ENCODE peak calls at places on chromosomes 11 and 22, in ten cellular contexts. N is HFF-Myc; K is foreskin fibroblast; C is stomach; H is cardiac fibroblast; U is uterus; D is pancreas; Z is thoracic aorta; I is GM12865; G is CD8-positive, alpha-beta T cell. A is an unnamed sample.

GRCh38 chr11:61120865-61121831 is 18.9 kb downstream of the CD5 start:
- DNase-seq in N (no peak), K (peak), C (peak), H (peak), U (no peak), D (peak), Z (no peak), I (peak), G (peak), A (peak)

GRCh38 chr11:65225284-65226102 is 36.3 kb upstream of the POLA2 start:
- DNase-seq in N (no peak), K (peak), C (peak), H (peak), U (peak), D (peak), Z (no peak), I (peak), G (peak), A (peak)

GRCh38 chr11:35727140-35727539 is 64.6 kb downstream of the TRIM44 start:
- DNase-seq in N (no peak), K (no peak), C (no peak), H (no peak), U (no peak), D (no peak), Z (no peak), I (no peak), G (no peak), A (no peak)

GRCh38 chr22:30251661-30252226 is 5.2 kb upstream of the LIF start:
- DNase-seq in N (no peak), K (peak), C (no peak), H (peak), U (no peak), D (no peak), Z (no peak), I (no peak), G (no peak), A (peak)

GRCh38 chr11:85313741-85314140 is 313.4 kb downstream of the DLG2 start:
- DNase-seq in N (no peak), K (no peak), C (no peak), H (no peak), U (no peak), D (no peak), Z (no peak), I (no peak), G (no peak), A (no peak)

GRCh38 chr11:95156916-95157568 is 67.4 kb downstream of the ENDOD1 start:
- DNase-seq in N (no peak), K (peak), C (no peak), H (no peak), U (peak), D (no peak), Z (no peak), I (no peak), G (no peak), A (no peak)

GRCh38 chr11:126308271-126308671 is 4.4 kb downstream of the DCPS start:
- DNase-seq in N (no peak), K (no peak), C (no peak), H (no peak), U (no peak), D (no peak), Z (no peak), I (no peak), G (no peak), A (no peak)

GRCh38 chr11:58286249-58286648 is 18.2 kb upstream of the OR10W1 start:
- DNase-seq in N (no peak), K (peak), C (no peak), H (peak), U (no peak), D (no peak), Z (no peak), I (peak), G (no peak), A (peak)

GRCh38 chr11:44561275-44561781 is 4.1 kb upstream of the CD82 start:
- DNase-seq in N (no peak), K (peak), C (no peak), H (peak), U (no peak), D (no peak), Z (no peak), I (no peak), G (no peak), A (no peak)

GRCh38 chr11:126969865-126970479 is 30.6 kb downstream of the KIRREL3 start:
- DNase-seq in N (no peak), K (peak), C (no peak), H (peak), U (no peak), D (no peak), Z (no peak), I (peak), G (no peak), A (peak)

GRCh38 chr22:38736257-38736570 is 19.6 kb downstream of the SUN2 start:
- DNase-seq in N (no peak), K (no peak), C (no peak), H (no peak), U (no peak), D (no peak), Z (no peak), I (no peak), G (no peak), A (no peak)

GRCh38 chr11:30452842-30453241 is 129.9 kb downstream of the ARL14EP start:
- DNase-seq in N (no peak), K (no peak), C (no peak), H (no peak), U (no peak), D (no peak), Z (no peak), I (no peak), G (no peak), A (no peak)

DNA sequence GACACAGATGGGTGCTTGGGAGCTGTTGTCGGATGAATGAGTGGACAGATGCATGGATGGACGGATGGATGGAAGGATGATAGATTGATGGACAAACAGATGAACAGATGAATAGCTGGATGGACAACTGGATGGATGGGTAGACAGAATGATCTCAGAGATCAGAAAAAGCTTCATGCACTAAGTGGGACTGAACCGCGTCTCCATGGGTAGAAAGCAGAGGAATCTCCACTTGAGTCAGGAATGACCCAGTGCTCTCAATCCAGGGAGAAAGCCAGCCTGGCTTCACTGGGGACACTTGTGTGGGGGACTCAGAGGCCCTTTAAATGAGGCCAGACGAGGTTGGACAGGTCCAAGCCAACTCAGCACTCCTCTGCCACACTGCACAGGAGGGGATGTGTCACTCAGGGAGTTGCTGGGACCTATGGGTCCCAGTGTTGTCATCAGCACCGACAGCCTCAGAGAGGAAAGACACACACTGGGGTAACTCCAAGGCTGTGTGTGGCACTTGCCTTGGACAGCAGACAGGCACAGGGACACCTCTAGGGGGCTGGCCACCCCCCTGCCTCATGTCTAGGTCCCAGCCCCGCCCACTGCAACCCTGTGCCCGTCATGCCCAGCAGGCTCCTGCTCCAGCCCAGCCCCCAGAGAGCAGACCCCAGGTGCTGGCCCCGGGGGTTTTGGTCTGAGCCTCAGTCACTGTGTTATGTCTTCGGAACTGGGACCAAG is 5.6 kb downstream of the IGLL5 start:
- DNase-seq in N (no peak), K (no peak), C (no peak), H (no peak), U (no peak), D (no peak), Z (no peak), I (peak), G (no peak), A (no peak)
- H3K4me3 ChIP-seq in N (no peak), K (no peak), C (no peak), H (no peak), U (no peak), D (no peak), Z (no peak), I (peak), G (no peak), A (no peak)

DNA sequence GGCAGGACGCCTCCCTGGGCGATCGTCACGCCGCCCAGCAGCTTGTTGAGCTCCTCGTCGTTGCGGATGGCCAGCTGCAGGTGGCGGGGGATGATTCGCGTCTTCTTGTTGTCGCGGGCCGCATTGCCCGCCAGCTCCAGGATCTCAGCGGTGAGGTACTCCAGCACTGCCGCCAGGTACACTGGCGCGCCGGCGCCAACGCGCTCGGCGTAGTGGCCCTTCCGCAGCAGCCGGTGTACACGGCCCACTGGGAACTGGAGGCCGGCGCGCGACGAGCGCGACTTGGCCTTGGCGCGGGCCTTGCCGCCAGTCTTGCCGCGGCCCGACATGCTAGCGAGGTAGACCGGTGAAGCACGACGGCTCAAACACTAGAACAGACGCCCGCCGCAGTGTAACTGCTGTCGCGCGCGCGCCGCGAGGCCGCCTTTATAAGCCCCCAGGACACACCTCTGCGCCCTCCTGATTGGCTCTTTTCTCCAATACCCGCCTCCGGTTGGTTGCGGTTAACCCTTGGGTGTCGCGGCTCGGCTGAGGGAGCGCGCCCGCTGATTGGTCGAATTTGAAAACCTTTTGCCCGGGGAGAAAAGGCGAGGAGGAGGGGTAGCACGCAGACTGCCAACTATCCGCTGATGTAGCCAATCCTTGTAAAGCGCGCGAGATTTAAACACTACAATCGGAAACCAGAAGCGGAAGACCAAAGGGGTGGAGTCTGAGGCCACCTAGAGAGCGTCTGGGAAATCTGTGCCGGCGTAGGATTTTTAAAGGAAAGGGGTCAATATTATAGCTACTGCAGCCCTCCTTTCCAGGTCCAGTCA is 6.4 kb downstream of the DPAGT1 start:
- DNase-seq in N (peak), K (peak), C (peak), H (peak), U (peak), D (peak), Z (peak), I (peak), G (peak), A (peak)
- TF ChIP-seq CTCF in N (no peak), K (no peak), C (no peak), H (no peak), U (no peak), D (no peak), Z (no peak), I (no peak), G (no peak), A (no peak)

GRCh38 chr11:119373059-119373875 is 8.2 kb downstream of the USP2 start:
- DNase-seq in N (no peak), K (no peak), C (no peak), H (no peak), U (peak), D (no peak), Z (no peak), I (no peak), G (no peak), A (no peak)

GRCh38 chr11:119372260-119373058 is 9.0 kb downstream of the USP2 start:
- DNase-seq in N (no peak), K (no peak), C (no peak), H (no peak), U (no peak), D (no peak), Z (no peak), I (no peak), G (no peak), A (no peak)

GRCh38 chr11:119370486-119371046 is 10.9 kb downstream of the USP2 start:
- DNase-seq in N (no peak), K (peak), C (no peak), H (no peak), U (no peak), D (peak), Z (no peak), I (peak), G (no peak), A (no peak)

GRCh38 chr11:119371067-119371601 is 10.4 kb downstream of the USP2 start:
- DNase-seq in N (no peak), K (no peak), C (no peak), H (no peak), U (no peak), D (no peak), Z (no peak), I (no peak), G (no peak), A (no peak)

GRCh38 chr11:119371778-119372182 is 9.7 kb downstream of the USP2 start:
- DNase-seq in N (no peak), K (peak), C (no peak), H (no peak), U (no peak), D (no peak), Z (no peak), I (no peak), G (no peak), A (no peak)
- H3K4me3 ChIP-seq in N (no peak), K (no peak), C (no peak), H (no peak), U (no peak), D (no peak), Z (no peak), I (no peak), G (no peak), A (no peak)

DNA sequence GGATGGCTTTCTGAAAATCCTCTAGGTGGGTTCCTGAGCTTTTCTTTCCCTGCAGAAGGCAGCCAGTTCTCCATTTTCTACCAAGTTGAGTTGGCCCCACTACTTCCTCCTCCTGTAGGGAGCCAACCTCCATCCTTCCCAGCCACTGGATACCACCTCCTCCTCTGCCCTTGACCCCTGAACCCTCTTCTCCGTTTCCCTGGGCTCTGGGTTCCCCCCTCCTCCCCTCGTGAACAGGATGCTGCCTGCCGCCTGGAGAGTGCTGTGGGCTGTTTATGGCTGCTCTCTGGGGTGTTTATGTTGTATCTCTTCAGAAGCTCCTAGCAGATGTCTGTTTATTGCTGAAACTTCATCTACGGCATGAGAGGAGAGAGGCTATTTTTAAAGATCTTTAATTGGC is 8.6 kb downstream of the MICAL2 start:
- DNase-seq in N (no peak), K (no peak), C (no peak), H (no peak), U (no peak), D (no peak), Z (no peak), I (no peak), G (no peak), A (no peak)
- TF ChIP-seq CTCF in N (no peak), K (peak), C (no peak), H (peak), U (no peak), D (no peak), Z (no peak), I (no peak), G (no peak), A (no peak)

DNA sequence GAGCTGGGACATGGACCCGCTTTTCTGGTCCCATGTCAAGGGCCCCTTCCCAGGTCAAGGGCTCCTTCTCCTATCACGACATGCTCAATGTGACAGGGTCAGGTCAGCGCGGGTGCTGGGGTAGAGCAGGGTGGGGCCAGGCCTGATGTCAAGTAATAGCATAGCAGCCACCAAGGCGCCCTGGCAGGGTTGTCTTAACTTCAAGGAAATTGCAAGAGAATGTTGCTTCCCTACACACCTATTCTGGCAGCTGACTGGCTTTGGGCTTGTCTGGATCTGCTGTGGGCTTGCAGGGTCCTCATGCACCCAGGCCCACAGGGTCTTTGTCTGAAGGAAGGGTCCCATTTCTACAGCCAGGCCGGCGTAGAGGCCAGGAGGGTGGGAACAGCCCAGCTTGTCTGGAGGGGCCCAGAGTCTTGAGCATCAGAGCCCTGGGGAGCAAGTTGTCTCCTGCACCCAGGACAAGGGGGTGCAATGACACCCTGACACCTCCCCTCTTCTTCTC is 71.4 kb downstream of the BUD13 start:
- DNase-seq in N (no peak), K (no peak), C (peak), H (no peak), U (no peak), D (no peak), Z (no peak), I (no peak), G (no peak), A (no peak)
- H3K4me3 ChIP-seq in N (no peak), K (no peak), C (no peak), H (no peak), U (no peak), D (no peak), Z (no peak), I (no peak), G (no peak), A (no peak)

GRCh38 chr11:134578807-134579708 is 167.0 kb upstream of the B3GAT1 start:
- DNase-seq in N (no peak), K (no peak), C (no peak), H (no peak), U (no peak), D (no peak), Z (no peak), I (no peak), G (no peak), A (no peak)
- TF ChIP-seq CTCF in N (no peak), K (no peak), C (no peak), H (no peak), U (no peak), D (no peak), Z (no peak), I (no peak), G (no peak), A (no peak)

DNA sequence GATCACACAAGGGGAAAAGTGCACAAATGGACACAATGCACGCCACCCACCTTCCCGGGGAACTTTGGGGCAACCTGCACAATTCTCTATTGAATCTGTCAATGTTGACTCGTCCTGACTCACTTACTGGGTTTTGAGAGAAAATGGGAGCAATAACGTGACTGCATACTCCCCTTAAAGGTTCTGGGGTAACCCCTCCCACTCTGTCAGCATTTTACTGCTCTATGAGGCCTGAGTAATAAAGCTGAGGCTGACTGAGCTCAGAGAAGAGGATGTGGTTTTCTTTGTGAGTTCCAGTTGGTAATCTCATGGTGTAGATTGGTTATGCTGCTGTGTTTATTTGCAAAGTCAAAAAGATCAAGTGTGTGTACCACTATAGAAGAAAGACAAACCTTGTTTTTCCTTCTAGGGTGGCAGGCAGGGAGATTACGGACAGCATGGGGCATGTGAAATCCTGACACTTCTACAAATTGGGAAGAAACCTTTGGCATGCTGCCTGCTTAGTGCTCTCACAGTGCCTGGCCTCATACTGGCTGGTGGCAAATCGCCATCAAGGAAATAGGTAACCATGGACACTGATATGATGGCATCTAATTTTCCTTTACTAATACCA is 16.1 kb upstream of the APOA1 start:
- DNase-seq in N (peak), K (peak), C (peak), H (peak), U (no peak), D (no peak), Z (no peak), I (peak), G (peak), A (peak)
- H3K4me3 ChIP-seq in N (no peak), K (no peak), C (no peak), H (no peak), U (no peak), D (no peak), Z (no peak), I (peak), G (peak), A (no peak)

GRCh38 chr11:747176-748006 is at the start of gene TALDO1:
- DNase-seq in N (peak), K (peak), C (peak), H (peak), U (peak), D (peak), Z (peak), I (peak), G (peak), A (peak)
- TF ChIP-seq CTCF in N (no peak), K (no peak), C (no peak), H (no peak), U (peak), D (no peak), Z (no peak), I (no peak), G (no peak), A (peak)

GRCh38 chr11:3641191-3641590 is 601 bp downstream of the ART5 start:
- DNase-seq in N (no peak), K (no peak), C (no peak), H (no peak), U (no peak), D (no peak), Z (no peak), I (no peak), G (no peak), A (no peak)
- H3K4me3 ChIP-seq in N (no peak), K (no peak), C (no peak), H (no peak), U (no peak), D (no peak), Z (no peak), I (no peak), G (no peak), A (no peak)

GRCh38 chr11:111283945-111284481 is 14.3 kb upstream of the POU2AF3 start:
- DNase-seq in N (peak), K (peak), C (peak), H (no peak), U (no peak), D (no peak), Z (no peak), I (no peak), G (no peak), A (peak)
- TF ChIP-seq CTCF in N (no peak), K (no peak), C (no peak), H (no peak), U (no peak), D (no peak), Z (no peak), I (no peak), G (no peak), A (no peak)